ENCODE peak calls at places on chromosomes 2 and 18, in nine cellular contexts. D is testis, Y is cardiac fibroblast, M is lower leg skin, X is A549, N is astrocyte, P is mesenchymal stem cell, I is fibroblast of pulmonary artery, J is astrocyte of the spinal cord. V is an unnamed sample.

GRCh38 chr2:68548396-68548795 is 81.0 kb downstream of the APLF start:
- DNase-seq in N (no peak), J (no peak), Y (peak), X (no peak), M (no peak), P (peak), D (no peak), I (peak), V (peak)

GRCh38 chr2:109611467-109612095 is 2.2 kb downstream of the SEPTIN10 start:
- DNase-seq in X (no peak), I (peak), D (no peak), J (peak), N (peak), Y (peak), M (no peak), P (peak), V (peak)

GRCh38 chr2:32805104-32806095 is 141.4 kb upstream of the LTBP1 start:
- DNase-seq in D (no peak), J (no peak), N (peak), X (peak), M (no peak), P (peak), I (peak), Y (no peak), V (no peak)

GRCh38 chr18:54357660-54358494 is at the start of the genes C18orf54 and STARD6:
- DNase-seq in P (peak), D (peak), J (peak), Y (peak), I (peak), X (peak), M (peak), N (peak), V (peak)

GRCh38 chr2:86082768-86083167 is 22.9 kb downstream of the POLR1A start:
- DNase-seq in P (no peak), D (no peak), I (no peak), N (no peak), M (no peak), X (no peak), J (no peak), Y (no peak), V (no peak)

GRCh38 chr2:237205111-237205541 is 119.4 kb downstream of the COPS8 start:
- DNase-seq in M (no peak), N (no peak), Y (no peak), X (no peak), P (no peak), D (peak), I (peak), J (peak), V (peak)

GRCh38 chr18:2699001-2699400 is 43.5 kb downstream of the SMCHD1 start:
- DNase-seq in P (no peak), X (no peak), Y (no peak), I (no peak), M (no peak), N (no peak), D (no peak), J (no peak), V (no peak)

GRCh38 chr2:75066121-75066520 is 107.7 kb downstream of the POLE4 start:
- DNase-seq in M (no peak), X (no peak), N (no peak), I (no peak), D (no peak), P (no peak), J (no peak), Y (no peak), V (no peak)

GRCh38 chr2:210233487-210233886 is 8.2 kb upstream of the ACADL start:
- DNase-seq in M (no peak), Y (no peak), I (no peak), N (no peak), D (peak), J (no peak), X (no peak), P (no peak), V (no peak)

GRCh38 chr2:12493031-12493513 is 223.7 kb upstream of the TRIB2 start:
- DNase-seq in D (peak), X (no peak), J (peak), M (no peak), I (peak), N (peak), Y (peak), P (peak), V (peak)

GRCh38 chr18:79687806-79688205 is 8.2 kb downstream of the CTDP1 start:
- DNase-seq in M (no peak), N (peak), Y (peak), I (peak), X (no peak), P (peak), D (no peak), J (peak), V (peak)

GRCh38 chr2:124018894-124019293 is 6.2 kb upstream of the CNTNAP5 start:
- DNase-seq in Y (peak), X (no peak), I (peak), D (no peak), M (no peak), P (no peak), N (no peak), J (no peak), V (no peak)

GRCh38 chr2:144402282-144402681 is 117.6 kb downstream of the ZEB2 start:
- DNase-seq in M (no peak), N (no peak), X (no peak), D (peak), J (no peak), P (peak), I (no peak), Y (no peak), V (peak)

GRCh38 chr2:113175736-113176695 is 2.2 kb downstream of the PSD4 start:
- DNase-seq in J (no peak), I (no peak), N (no peak), D (no peak), X (no peak), P (no peak), Y (no peak), M (no peak), V (no peak)

GRCh38 chr2:100887713-100888112 is 67.8 kb downstream of the NPAS2 start:
- DNase-seq in J (no peak), I (no peak), P (peak), Y (no peak), M (peak), D (no peak), X (no peak), N (no peak), V (no peak)

GRCh38 chr2:186771395-186771794 is 77.5 kb downstream of the FAM171B start:
- DNase-seq in I (no peak), J (peak), X (no peak), Y (no peak), D (no peak), N (peak), M (no peak), P (peak), V (peak)

GRCh38 chr2:238657132-238658053 is 190.5 kb upstream of the TWIST2 start:
- DNase-seq in J (no peak), M (peak), X (no peak), Y (no peak), D (no peak), P (no peak), N (no peak), I (no peak), V (peak)

GRCh38 chr18:32048507-32049091 is 30.0 kb downstream of the RNF125 start:
- DNase-seq in P (peak), M (peak), D (peak), J (peak), I (peak), N (no peak), X (no peak), Y (peak), V (peak)

GRCh38 chr18:27839141-27839540 is 337.8 kb downstream of the CDH2 start:
- DNase-seq in M (no peak), D (no peak), X (peak), P (peak), Y (peak), N (peak), I (peak), J (peak), V (peak)

GRCh38 chr2:219551863-219552381 is 8.1 kb downstream of the TMEM198 start:
- DNase-seq in Y (no peak), D (no peak), X (no peak), M (no peak), J (no peak), I (no peak), N (no peak), P (no peak), V (no peak)

GRCh38 chr2:11065833-11066232 is 89.4 kb upstream of the SLC66A3 start:
- DNase-seq in I (no peak), N (no peak), J (no peak), X (no peak), D (no peak), M (no peak), P (no peak), Y (no peak), V (no peak)

GRCh38 chr18:13375302-13376255 is 157.0 kb downstream of the LDLRAD4 start:
- DNase-seq in J (peak), X (peak), N (peak), M (peak), I (peak), D (peak), P (peak), Y (peak), V (peak)

GRCh38 chr2:95061601-95062183 is 36.2 kb downstream of the MAL start:
- DNase-seq in N (no peak), J (no peak), I (no peak), D (no peak), M (no peak), X (no peak), Y (no peak), P (no peak), V (no peak)

GRCh38 chr2:121648206-121648605 is 1.1 kb downstream of the CLASP1 start:
- DNase-seq in P (no peak), J (no peak), I (no peak), Y (peak), M (no peak), N (peak), D (no peak), X (no peak), V (peak)

GRCh38 chr2:24543252-24543651 is 52.2 kb downstream of the NCOA1 start:
- DNase-seq in X (no peak), D (no peak), I (no peak), N (no peak), M (no peak), J (no peak), P (no peak), Y (no peak), V (no peak)

GRCh38 chr2:143974262-143974661 is 545.7 kb downstream of the ZEB2 start:
- DNase-seq in N (no peak), D (no peak), X (no peak), I (peak), J (no peak), M (no peak), Y (peak), P (peak), V (peak)

GRCh38 chr2:40466332-40466731 is 14.4 kb upstream of the SLC8A1 start:
- DNase-seq in I (no peak), X (no peak), N (no peak), J (no peak), M (no peak), D (no peak), Y (no peak), P (no peak), V (no peak)

GRCh38 chr2:39289609-39290008 is 45.8 kb upstream of the CDKL4 start:
- DNase-seq in X (no peak), D (no peak), N (peak), I (peak), Y (no peak), J (peak), M (no peak), P (no peak), V (no peak)

GRCh38 chr2:65057391-65058052 is 1.3 kb downstream of the CEP68 start:
- DNase-seq in X (no peak), I (peak), Y (peak), J (peak), M (no peak), P (no peak), D (no peak), N (peak), V (peak)

GRCh38 chr2:13006829-13007715 is 290.3 kb downstream of the TRIB2 start:
- DNase-seq in I (peak), Y (peak), N (peak), M (peak), J (peak), P (peak), D (peak), X (peak), V (peak)

GRCh38 chr2:29115797-29116781 is 874 bp downstream of the CLIP4 start:
- DNase-seq in X (peak), D (peak), N (peak), M (peak), I (peak), Y (peak), P (peak), J (peak), V (peak)

GRCh38 chr2:20425371-20425881 is 21.4 kb upstream of the RHOB start:
- DNase-seq in P (peak), X (no peak), D (no peak), M (peak), I (no peak), Y (no peak), J (peak), N (peak), V (no peak)

GRCh38 chr2:228613133-228613532 is 431.6 kb upstream of the SPHKAP start:
- DNase-seq in D (no peak), J (peak), M (no peak), I (peak), X (no peak), N (peak), P (peak), Y (peak), V (peak)

GRCh38 chr18:38459595-38459994 is 894.0 kb upstream of the CELF4 start:
- DNase-seq in P (no peak), M (no peak), I (no peak), Y (no peak), D (no peak), J (no peak), N (no peak), X (no peak), V (no peak)

GRCh38 chr18:51490860-51491259 is 293.4 kb upstream of the MEX3C start:
- DNase-seq in J (no peak), X (no peak), Y (no peak), N (no peak), I (no peak), P (no peak), D (no peak), M (no peak), V (no peak)

GRCh38 chr2:221097568-221097915 is 474.6 kb downstream of the EPHA4 start:
- DNase-seq in N (peak), D (no peak), M (no peak), P (peak), J (peak), X (no peak), Y (no peak), I (peak), V (peak)

GRCh38 chr2:230875347-230876315 is 10.9 kb downstream of the ITM2C start:
- DNase-seq in Y (no peak), P (no peak), J (no peak), N (no peak), M (no peak), X (no peak), D (no peak), I (no peak), V (no peak)

GRCh38 chr18:74283255-74283554 is 8.6 kb downstream of the CYB5A start:
- DNase-seq in Y (no peak), J (no peak), X (no peak), M (no peak), P (no peak), D (no peak), N (no peak), I (no peak), V (no peak)

DNA sequence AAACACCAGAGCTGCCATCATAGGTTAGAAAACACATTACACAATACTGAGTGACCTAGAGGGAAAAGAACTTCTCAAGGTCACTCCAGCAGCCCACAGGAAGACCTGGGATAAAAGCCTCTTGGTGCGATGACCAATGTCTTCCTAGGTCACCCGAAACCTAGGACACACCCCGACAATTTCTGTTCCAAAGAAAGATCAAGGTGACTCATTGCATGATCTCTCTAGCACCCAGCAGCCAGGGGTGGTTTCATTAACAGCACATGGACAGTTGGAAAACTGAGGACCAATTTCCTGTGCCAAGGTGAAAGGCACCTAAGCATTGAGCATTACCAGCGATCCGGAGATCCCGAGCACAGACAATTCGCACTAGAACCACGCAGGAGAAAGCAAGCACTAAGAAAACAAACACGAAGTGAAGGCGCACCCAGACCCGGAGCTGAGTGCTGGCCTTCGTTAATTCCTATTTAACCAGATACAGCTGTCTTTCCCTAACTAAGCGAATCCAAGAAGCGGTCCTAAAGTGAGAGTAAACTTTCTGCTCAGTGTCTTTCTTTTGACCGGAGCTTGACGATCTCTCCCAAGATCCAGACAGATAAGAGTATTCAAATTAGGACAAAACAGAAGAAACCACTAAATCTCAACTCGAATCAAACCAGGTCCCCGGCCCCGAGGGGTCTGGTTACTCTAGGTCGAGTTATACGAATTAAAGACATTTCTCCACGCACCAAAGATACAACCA is 1.4 kb downstream of the CACNB4 start:
- DNase-seq in N (no peak), J (peak), M (no peak), D (peak), P (peak), Y (peak), X (peak), I (peak), V (peak)
- H3K4me3 ChIP-seq in N (peak), J (peak), M (peak), D (peak), P (no peak), Y (peak), X (peak), I (peak), V (peak)

GRCh38 chr2:184599054-184599874 is 935 bp downstream of the ZNF804A start:
- DNase-seq in X (no peak), I (peak), N (peak), Y (no peak), P (peak), J (peak), M (no peak), D (no peak), V (no peak)

GRCh38 chr2:184598313-184599053 is at the start of gene ZNF804A:
- DNase-seq in N (peak), X (peak), P (peak), J (peak), Y (peak), M (peak), D (peak), I (peak), V (peak)

GRCh38 chr2:184597996-184598312 is 375 bp upstream of the ZNF804A start:
- DNase-seq in X (no peak), P (peak), N (peak), D (no peak), I (no peak), M (no peak), J (no peak), Y (no peak), V (no peak)

GRCh38 chr2:184597571-184597980 is 753 bp upstream of the ZNF804A start:
- DNase-seq in X (no peak), M (no peak), N (peak), D (peak), P (peak), I (peak), Y (peak), J (peak), V (peak)

GRCh38 chr2:184596819-184597411 is 1.4 kb upstream of the ZNF804A start:
- DNase-seq in X (no peak), N (peak), P (peak), I (peak), Y (peak), M (no peak), J (peak), D (no peak), V (peak)
- H3K4me3 ChIP-seq in X (peak), N (peak), P (peak), I (peak), Y (peak), M (no peak), J (peak), D (peak), V (peak)

GRCh38 chr2:16257725-16258028 is 317.3 kb downstream of the MYCN start:
- DNase-seq in M (no peak), I (no peak), N (no peak), X (no peak), P (no peak), D (no peak), J (no peak), Y (no peak), V (no peak)
- H3K4me3 ChIP-seq in M (no peak), I (no peak), N (no peak), X (no peak), P (no peak), D (no peak), J (no peak), Y (no peak), V (no peak)

GRCh38 chr2:96159084-96159830 is 14.0 kb upstream of the DUSP2 start:
- DNase-seq in M (no peak), I (no peak), D (no peak), Y (no peak), X (no peak), N (no peak), P (no peak), J (no peak), V (no peak)

GRCh38 chr2:96156011-96156820 is 11.0 kb upstream of the DUSP2 start:
- DNase-seq in D (no peak), M (no peak), N (no peak), P (no peak), I (no peak), X (no peak), Y (no peak), J (no peak), V (no peak)

GRCh38 chr2:96157649-96158553 is 12.7 kb upstream of the DUSP2 start:
- DNase-seq in Y (no peak), X (no peak), P (no peak), I (no peak), J (no peak), N (no peak), D (no peak), M (no peak), V (no peak)

GRCh38 chr2:96158554-96158940 is 13.3 kb upstream of the DUSP2 start:
- DNase-seq in N (no peak), I (no peak), M (no peak), P (no peak), X (no peak), D (no peak), J (no peak), Y (no peak), V (no peak)

DNA sequence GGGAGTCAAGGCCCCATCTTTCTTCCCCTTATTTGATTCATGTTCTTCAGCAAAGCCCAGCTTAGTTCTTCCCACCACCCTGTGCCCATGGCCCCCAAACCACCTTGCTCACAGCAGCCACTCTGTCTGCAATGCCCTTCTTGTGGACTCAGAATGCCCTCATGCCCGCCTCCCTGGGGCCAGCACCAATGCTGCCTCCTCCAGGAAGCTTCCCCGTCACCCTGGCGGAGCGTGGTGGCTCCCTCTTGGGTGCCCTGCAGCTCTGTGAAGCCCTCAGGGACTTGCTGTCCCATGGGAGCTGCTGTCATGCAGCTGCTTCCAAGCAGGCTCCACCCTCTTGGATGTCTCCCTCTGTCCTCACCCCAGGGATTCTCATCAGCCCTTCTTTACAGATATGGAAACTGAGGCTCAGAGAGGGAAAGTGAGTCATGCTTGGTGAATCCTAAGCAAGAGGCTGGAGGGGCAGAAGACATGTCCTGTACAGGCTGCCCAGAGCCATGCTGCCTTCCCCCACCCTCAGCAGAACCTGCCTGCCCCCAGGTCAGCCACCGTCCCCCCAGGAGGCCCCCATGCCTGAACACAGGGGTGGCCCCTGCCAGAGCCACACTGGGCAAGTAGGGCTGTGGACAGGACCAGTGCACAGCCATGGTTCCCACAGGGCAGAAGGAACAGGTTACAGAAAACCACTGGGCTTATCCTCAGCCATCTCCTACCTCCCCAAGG is 11.8 kb upstream of the DUSP2 start:
- DNase-seq in D (no peak), N (no peak), P (no peak), I (no peak), X (no peak), J (no peak), Y (no peak), M (no peak), V (no peak)
- H3K4me3 ChIP-seq in D (no peak), N (no peak), P (peak), I (no peak), X (no peak), J (no peak), Y (no peak), M (no peak), V (no peak)